ENCODE peak calls at places on chromosomes 6 and 20, in eight cellular contexts. One of them, this sample, is unnamed.

GRCh38 chr20:41038149-41038877 is 9.7 kb downstream of the TOP1 start:
- DNase-seq in activated T-helper 1 cell treated with anti-CD3 and anti-CD28 coated beads, Interleukin-2, amount 50 U/mL, for 16 hours: no peak
- DNase-seq in naive thymus-derived CD8-positive, alpha-beta T cell: no peak
- DNase-seq in NCI-H1930: no peak
- DNase-seq in stimulated activated CD4-positive, alpha-beta T cell treated with anti-CD3 and anti-CD28 coated beads, Interleukin-1b, Interleukin-23, amount 100 ng/mL, for 1 hour: no peak
- DNase-seq in epithelial cell of esophagus: no peak
- DNase-seq in substantia nigra: no peak
- DNase-seq in Ammon's horn: no peak
- DNase-seq in this sample: no peak

GRCh38 chr6:139342957-139343750 is 31.3 kb downstream of the CITED2 start:
- DNase-seq in substantia nigra: no peak
- DNase-seq in epithelial cell of esophagus: peak; percentile 41
- DNase-seq in stimulated activated CD4-positive, alpha-beta T cell treated with anti-CD3 and anti-CD28 coated beads, Interleukin-1b, Interleukin-23, amount 100 ng/mL, for 1 hour: no peak
- DNase-seq in Ammon's horn: no peak
- DNase-seq in NCI-H1930: no peak
- DNase-seq in naive thymus-derived CD8-positive, alpha-beta T cell: no peak
- DNase-seq in activated T-helper 1 cell treated with anti-CD3 and anti-CD28 coated beads, Interleukin-2, amount 50 U/mL, for 16 hours: no peak
- DNase-seq in this sample: no peak

GRCh38 chr6:109869398-109870165 is 108.5 kb upstream of the GPR6 start:
- DNase-seq in naive thymus-derived CD8-positive, alpha-beta T cell: no peak
- DNase-seq in NCI-H1930: no peak
- DNase-seq in activated T-helper 1 cell treated with anti-CD3 and anti-CD28 coated beads, Interleukin-2, amount 50 U/mL, for 16 hours: no peak
- DNase-seq in epithelial cell of esophagus: no peak
- DNase-seq in Ammon's horn: peak; percentile 92
- DNase-seq in stimulated activated CD4-positive, alpha-beta T cell treated with anti-CD3 and anti-CD28 coated beads, Interleukin-1b, Interleukin-23, amount 100 ng/mL, for 1 hour: no peak
- DNase-seq in substantia nigra: no peak
- DNase-seq in this sample: no peak

GRCh38 chr6:138240476-138241245 is 22.4 kb upstream of the PBOV1 start:
- DNase-seq in substantia nigra: no peak
- DNase-seq in naive thymus-derived CD8-positive, alpha-beta T cell: no peak
- DNase-seq in epithelial cell of esophagus: no peak
- DNase-seq in Ammon's horn: no peak
- DNase-seq in stimulated activated CD4-positive, alpha-beta T cell treated with anti-CD3 and anti-CD28 coated beads, Interleukin-1b, Interleukin-23, amount 100 ng/mL, for 1 hour: no peak
- DNase-seq in activated T-helper 1 cell treated with anti-CD3 and anti-CD28 coated beads, Interleukin-2, amount 50 U/mL, for 16 hours: no peak
- DNase-seq in NCI-H1930: no peak
- DNase-seq in this sample: no peak

GRCh38 chr6:167733740-167734661 is 92.7 kb upstream of the AFDN start:
- DNase-seq in substantia nigra: no peak
- DNase-seq in epithelial cell of esophagus: no peak
- DNase-seq in stimulated activated CD4-positive, alpha-beta T cell treated with anti-CD3 and anti-CD28 coated beads, Interleukin-1b, Interleukin-23, amount 100 ng/mL, for 1 hour: no peak
- DNase-seq in activated T-helper 1 cell treated with anti-CD3 and anti-CD28 coated beads, Interleukin-2, amount 50 U/mL, for 16 hours: no peak
- DNase-seq in NCI-H1930: no peak
- DNase-seq in Ammon's horn: no peak
- DNase-seq in naive thymus-derived CD8-positive, alpha-beta T cell: no peak
- DNase-seq in this sample: peak; percentile 21

GRCh38 chr6:132257561-132257960 is 143.7 kb downstream of the MOXD1 start:
- DNase-seq in Ammon's horn: no peak
- DNase-seq in NCI-H1930: no peak
- DNase-seq in activated T-helper 1 cell treated with anti-CD3 and anti-CD28 coated beads, Interleukin-2, amount 50 U/mL, for 16 hours: no peak
- DNase-seq in stimulated activated CD4-positive, alpha-beta T cell treated with anti-CD3 and anti-CD28 coated beads, Interleukin-1b, Interleukin-23, amount 100 ng/mL, for 1 hour: no peak
- DNase-seq in epithelial cell of esophagus: peak; percentile 80
- DNase-seq in substantia nigra: no peak
- DNase-seq in naive thymus-derived CD8-positive, alpha-beta T cell: no peak
- DNase-seq in this sample: no peak

GRCh38 chr20:7010584-7010983 is 243.1 kb downstream of the BMP2 start:
- DNase-seq in stimulated activated CD4-positive, alpha-beta T cell treated with anti-CD3 and anti-CD28 coated beads, Interleukin-1b, Interleukin-23, amount 100 ng/mL, for 1 hour: no peak
- DNase-seq in epithelial cell of esophagus: peak; percentile 89
- DNase-seq in activated T-helper 1 cell treated with anti-CD3 and anti-CD28 coated beads, Interleukin-2, amount 50 U/mL, for 16 hours: no peak
- DNase-seq in NCI-H1930: no peak
- DNase-seq in naive thymus-derived CD8-positive, alpha-beta T cell: no peak
- DNase-seq in substantia nigra: no peak
- DNase-seq in Ammon's horn: no peak
- DNase-seq in this sample: no peak

GRCh38 chr6:89148016-89148750 is 2.3 kb downstream of the PM20D2 start:
- DNase-seq in stimulated activated CD4-positive, alpha-beta T cell treated with anti-CD3 and anti-CD28 coated beads, Interleukin-1b, Interleukin-23, amount 100 ng/mL, for 1 hour: no peak
- DNase-seq in NCI-H1930: no peak
- DNase-seq in naive thymus-derived CD8-positive, alpha-beta T cell: no peak
- DNase-seq in epithelial cell of esophagus: no peak
- DNase-seq in Ammon's horn: no peak
- DNase-seq in substantia nigra: no peak
- DNase-seq in activated T-helper 1 cell treated with anti-CD3 and anti-CD28 coated beads, Interleukin-2, amount 50 U/mL, for 16 hours: no peak
- DNase-seq in this sample: no peak

GRCh38 chr6:125057392-125058246 is 95.4 kb downstream of the RNF217 start:
- DNase-seq in stimulated activated CD4-positive, alpha-beta T cell treated with anti-CD3 and anti-CD28 coated beads, Interleukin-1b, Interleukin-23, amount 100 ng/mL, for 1 hour: no peak
- DNase-seq in epithelial cell of esophagus: no peak
- DNase-seq in substantia nigra: no peak
- DNase-seq in Ammon's horn: no peak
- DNase-seq in activated T-helper 1 cell treated with anti-CD3 and anti-CD28 coated beads, Interleukin-2, amount 50 U/mL, for 16 hours: no peak
- DNase-seq in NCI-H1930: no peak
- DNase-seq in naive thymus-derived CD8-positive, alpha-beta T cell: no peak
- DNase-seq in this sample: no peak

GRCh38 chr6:169921853-169922779 is 170.7 kb downstream of the ERMARD start:
- DNase-seq in Ammon's horn: no peak
- DNase-seq in epithelial cell of esophagus: no peak
- DNase-seq in naive thymus-derived CD8-positive, alpha-beta T cell: no peak
- DNase-seq in NCI-H1930: no peak
- DNase-seq in substantia nigra: no peak
- DNase-seq in stimulated activated CD4-positive, alpha-beta T cell treated with anti-CD3 and anti-CD28 coated beads, Interleukin-1b, Interleukin-23, amount 100 ng/mL, for 1 hour: no peak
- DNase-seq in activated T-helper 1 cell treated with anti-CD3 and anti-CD28 coated beads, Interleukin-2, amount 50 U/mL, for 16 hours: no peak
- DNase-seq in this sample: no peak